ENCODE peak calls at places on chromosome 3, in four cellular contexts. D is PC-3; T is mesendoderm; P is CD8-positive, alpha-beta memory T cell. L is an unnamed sample. For H3K4me1, the result is how much of the 10 kb centered on the place peaks cover.

GRCh38 chr3:78571486-78571885 is 1196.3 kb downstream of the ROBO1 start:
- DNase-seq in D (no peak), T (no peak), P (no peak), L (no peak)

GRCh38 chr3:148991219-148992026 is at the start of gene GYG1:
- DNase-seq in P (peak), T (peak), D (peak), L (peak)

GRCh38 chr3:186839874-186840641 is 2.5 kb upstream of the ADIPOQ start:
- DNase-seq in D (peak), P (no peak), T (no peak), L (no peak)

GRCh38 chr3:131794766-131795381 is 239.9 kb downstream of the CPNE4 start:
- DNase-seq in P (peak), T (peak), D (peak), L (no peak)

GRCh38 chr3:173865900-173866498 is 468.5 kb downstream of the NLGN1 start:
- DNase-seq in D (no peak), T (peak), P (no peak), L (no peak)

GRCh38 chr3:111936191-111936841 is 42.5 kb upstream of the ABHD10 start:
- DNase-seq in T (no peak), D (peak), P (no peak), L (no peak)

GRCh38 chr3:55329849-55330248 is 157.3 kb downstream of the WNT5A start:
- DNase-seq in D (peak), P (no peak), T (no peak), L (no peak)

GRCh38 chr3:171218069-171218468 is 191.5 kb upstream of the SLC2A2 start:
- DNase-seq in P (no peak), T (no peak), D (no peak), L (no peak)

GRCh38 chr3:115161866-115162265 is 14.8 kb upstream of the ZBTB20 start:
- DNase-seq in T (no peak), P (no peak), D (no peak), L (no peak)

GRCh38 chr3:118181274-118181673 is 853.4 kb downstream of the IGSF11 start:
- DNase-seq in P (no peak), D (no peak), T (no peak), L (no peak)

GRCh38 chr3:10732292-10732691 is 83.7 kb upstream of the SLC6A11 start:
- DNase-seq in T (no peak), D (no peak), P (no peak), L (no peak)

GRCh38 chr3:129613205-129613740 is 6.8 kb upstream of the PLXND1 start:
- DNase-seq in D (no peak), T (no peak), P (no peak), L (no peak)

GRCh38 chr3:11803977-11804903 is 42.4 kb downstream of the TAMM41 start:
- DNase-seq in P (peak), T (peak), D (peak), L (peak)

GRCh38 chr3:157094751-157095480 is 65.0 kb downstream of the CCNL1 start:
- DNase-seq in D (no peak), T (no peak), P (no peak), L (no peak)

GRCh38 chr3:194720048-194720447 is 34.4 kb downstream of the FAM43A start:
- DNase-seq in T (no peak), D (no peak), P (no peak), L (no peak)

GRCh38 chr3:149702691-149703426 is 45.0 kb upstream of the WWTR1 start:
- DNase-seq in T (no peak), D (peak), P (no peak), L (no peak)

GRCh38 chr3:172516318-172517214 is 6.7 kb downstream of the TNFSF10 start:
- DNase-seq in P (no peak), T (no peak), D (peak), L (peak)

GRCh38 chr3:44058022-44058867 is 183.4 kb upstream of the TOPAZ1 start:
- DNase-seq in D (peak), P (peak), T (peak), L (no peak)

GRCh38 chr3:72123908-72124441 is 339.0 kb upstream of the PROK2 start:
- DNase-seq in P (no peak), T (no peak), D (peak), L (peak)

GRCh38 chr3:172515130-172515918 is 7.9 kb downstream of the TNFSF10 start:
- DNase-seq in D (no peak), T (no peak), P (no peak), L (no peak)

GRCh38 chr3:142276780-142277179 is 51.4 kb upstream of the GK5 start:
- DNase-seq in D (no peak), P (no peak), T (no peak), L (no peak)

GRCh38 chr3:147297756-147298155 is 108.6 kb downstream of the ZIC4 start:
- DNase-seq in D (peak), T (peak), P (no peak), L (no peak)

GRCh38 chr3:72273615-72274014 is 488.7 kb upstream of the PROK2 start:
- DNase-seq in P (no peak), T (peak), D (no peak), L (no peak)

GRCh38 chr3:148021400-148021799 is 612.2 kb downstream of the ZIC1 start:
- DNase-seq in T (no peak), D (peak), P (no peak), L (no peak)

GRCh38 chr3:190326361-190326760 is 4.1 kb upstream of the CLDN1 start:
- DNase-seq in P (no peak), D (no peak), T (no peak), L (no peak)

GRCh38 chr3:52456800-52457183 is 1.4 kb downstream of the NISCH start:
- DNase-seq in T (no peak), D (no peak), P (no peak), L (no peak)
- H3K4me3 ChIP-seq in T (peak), D (peak), P (peak), L (peak)

DNA sequence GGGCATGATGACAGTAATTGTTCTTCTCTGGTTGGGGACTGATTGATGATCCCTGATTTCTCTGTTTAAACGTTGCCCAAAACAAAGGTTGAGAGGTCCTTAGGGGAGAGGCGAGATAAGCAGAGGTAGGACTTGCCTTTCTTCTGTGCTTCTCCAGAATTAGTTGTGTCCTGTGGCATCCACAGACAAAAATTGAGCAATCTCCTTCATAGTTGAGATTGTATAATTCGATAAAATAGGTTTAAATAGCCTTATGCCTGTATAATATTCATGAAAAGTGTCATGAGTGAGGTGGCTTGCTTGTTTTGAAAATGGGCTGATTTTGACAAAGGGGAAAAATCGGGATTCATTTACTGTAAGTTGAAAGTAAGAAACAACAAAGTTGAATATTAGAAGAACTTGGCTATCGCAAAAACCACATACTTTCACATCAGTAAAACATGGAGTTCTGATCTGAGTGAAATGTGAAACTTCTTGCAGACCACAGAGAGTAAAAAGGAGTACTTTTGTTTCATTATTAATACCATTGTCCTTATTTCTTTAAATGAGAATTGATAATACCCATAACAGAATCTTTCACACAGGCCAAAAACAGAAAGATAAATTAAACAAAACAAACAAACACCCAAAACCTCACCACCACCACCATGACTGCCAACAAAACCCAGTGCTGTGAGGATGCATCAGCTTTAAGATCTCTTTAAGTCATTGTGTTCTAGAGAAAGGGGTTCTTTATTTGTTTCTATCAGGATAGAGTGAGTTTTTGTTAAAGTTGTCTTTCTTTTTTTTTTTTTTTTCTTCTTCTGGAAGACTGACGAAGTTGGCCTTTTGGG is 155.7 kb downstream of the LPP start:
- DNase-seq in T (no peak), D (no peak), P (no peak), L (no peak)
- H3K4me1 ChIP-seq in T (under half), D (under half), P (under half), L (under half)

GRCh38 chr3:126021224-126021623 is 52.2 kb downstream of the ROPN1B start:
- DNase-seq in D (no peak), P (no peak), T (no peak), L (no peak)
- H3K4me3 ChIP-seq in D (no peak), P (no peak), T (no peak), L (no peak)

DNA sequence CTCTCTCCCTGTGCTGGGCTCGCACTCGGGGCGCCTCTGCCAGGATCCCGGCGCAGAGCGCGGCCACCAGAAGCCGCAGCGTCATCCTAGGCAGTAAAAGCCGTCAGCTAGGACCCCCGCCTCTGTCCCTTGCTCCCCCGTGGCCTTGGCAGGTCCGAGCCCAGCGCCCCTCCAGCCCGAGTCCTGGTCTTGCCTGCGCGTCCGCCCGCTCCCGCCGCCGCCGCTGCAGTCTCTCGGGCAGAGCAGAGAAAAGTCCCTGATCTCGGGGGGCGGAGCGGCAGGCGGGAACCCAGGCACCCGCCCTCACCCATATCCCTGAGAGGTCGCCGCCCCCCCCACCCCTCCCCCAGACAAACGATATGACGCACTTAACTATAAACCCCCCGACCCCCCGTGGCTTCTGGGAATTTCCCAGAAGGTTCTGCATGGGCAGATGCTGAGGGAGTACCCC is at the start of gene COL7A1:
- DNase-seq in T (no peak), D (no peak), P (no peak), L (no peak)
- H3K4me1 ChIP-seq in T (under half), D (half or more), P (under half), L (under half)

GRCh38 chr3:107432646-107433045 is 55.4 kb downstream of the CCDC54 start:
- DNase-seq in T (peak), P (no peak), D (peak), L (no peak)
- H3K4me3 ChIP-seq in T (no peak), P (no peak), D (peak), L (no peak)

GRCh38 chr3:159762981-159763465 is 225.6 kb upstream of the IL12A start:
- DNase-seq in D (peak), P (no peak), T (peak), L (peak)

GRCh38 chr3:159764211-159765024 is 224.2 kb upstream of the IL12A start:
- DNase-seq in D (no peak), P (no peak), T (peak), L (peak)

GRCh38 chr3:159765025-159765859 is 223.4 kb upstream of the IL12A start:
- DNase-seq in T (peak), D (peak), P (no peak), L (peak)

GRCh38 chr3:159762238-159762637 is 226.4 kb upstream of the IL12A start:
- DNase-seq in P (no peak), T (peak), D (peak), L (no peak)

DNA sequence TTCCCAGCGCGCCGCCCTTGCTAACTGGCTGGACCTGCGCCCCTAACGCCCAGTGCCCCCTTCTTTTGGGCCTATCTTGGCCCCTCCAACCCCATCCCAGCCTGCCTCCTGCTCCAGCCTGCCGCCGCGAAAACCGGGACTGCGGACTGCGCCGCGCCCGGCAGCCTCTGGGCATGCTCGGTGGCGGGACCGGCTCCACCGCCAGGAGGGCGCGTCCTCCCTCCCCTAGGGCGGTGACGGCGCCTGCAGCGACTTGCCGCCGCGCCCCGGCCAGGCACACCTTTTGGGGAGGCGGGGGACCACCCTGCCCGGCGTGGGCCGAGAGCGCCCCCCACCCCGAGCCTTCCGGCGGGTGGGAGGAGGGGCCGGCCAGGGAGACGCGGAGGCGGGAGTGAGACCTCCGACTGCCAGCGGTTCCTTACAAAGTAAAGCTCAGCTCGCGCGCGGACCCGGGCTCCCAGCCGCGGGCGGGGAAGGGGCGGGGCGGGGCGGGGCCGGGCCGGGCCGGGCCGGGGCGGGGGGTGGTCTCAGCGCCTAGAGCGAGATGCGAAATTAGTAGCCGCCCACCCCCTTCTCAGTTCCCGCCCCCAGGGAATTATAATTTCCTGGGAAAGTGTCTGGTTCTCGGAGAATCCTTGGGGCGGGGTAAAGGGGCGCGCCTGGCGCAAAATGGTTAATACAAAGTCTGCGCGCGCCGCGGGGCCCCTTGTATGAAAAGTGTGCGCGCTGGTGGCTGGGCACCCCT is 225.0 kb upstream of the IL12A start:
- DNase-seq in T (peak), D (peak), P (no peak), L (peak)
- H3K4me1 ChIP-seq in T (under half), D (under half), P (under half), L (under half)

GRCh38 chr3:27532931-27533607 is 48.9 kb upstream of the SLC4A7 start:
- DNase-seq in D (no peak), P (no peak), T (peak), L (no peak)

GRCh38 chr3:27533718-27534578 is 49.8 kb upstream of the SLC4A7 start:
- DNase-seq in D (peak), P (no peak), T (peak), L (peak)

GRCh38 chr3:27532426-27532825 is 48.2 kb upstream of the SLC4A7 start:
- DNase-seq in D (no peak), T (peak), P (no peak), L (no peak)

GRCh38 chr3:27536451-27536850 is 52.3 kb upstream of the SLC4A7 start:
- DNase-seq in T (no peak), D (no peak), P (no peak), L (no peak)

DNA sequence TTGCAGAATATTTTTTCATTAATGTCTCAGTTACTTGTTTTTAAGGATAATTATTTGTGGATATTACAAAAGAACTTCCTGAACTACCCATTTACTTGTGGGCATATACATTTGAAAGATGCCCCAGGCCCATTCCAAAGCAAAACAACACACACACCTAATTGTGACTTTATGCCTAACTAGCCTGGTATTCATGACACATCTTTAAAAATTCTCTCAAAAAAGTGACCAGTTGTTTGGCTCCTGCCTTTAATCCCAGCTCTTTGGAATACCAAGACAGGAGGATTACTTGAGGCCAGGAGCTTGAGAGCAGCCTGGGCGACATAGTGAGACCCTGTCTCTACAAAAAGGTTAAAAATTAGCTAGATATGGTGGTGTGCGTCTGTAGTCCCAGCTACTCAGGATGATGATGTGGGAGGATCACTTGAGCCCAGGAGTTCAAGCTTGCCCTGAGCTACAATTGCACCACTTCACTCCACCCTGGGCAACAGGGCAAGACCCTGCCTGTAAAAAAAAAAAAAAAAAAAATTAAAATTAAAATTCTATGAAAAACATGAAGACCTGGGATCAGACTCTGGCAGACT is 51.7 kb upstream of the SLC4A7 start:
- DNase-seq in P (no peak), T (peak), D (peak), L (no peak)
- H3K4me3 ChIP-seq in P (no peak), T (no peak), D (no peak), L (no peak)

GRCh38 chr3:175940881-175941280 is 1081.7 kb downstream of the NAALADL2 start:
- DNase-seq in P (no peak), T (peak), D (peak), L (no peak)
- H3K4me1 ChIP-seq in P (under half), T (under half), D (under half), L (under half)

GRCh38 chr3:127632441-127632840 is 3.5 kb downstream of the PODXL2 start:
- DNase-seq in D (no peak), P (no peak), T (no peak), L (no peak)
- H3K4me3 ChIP-seq in D (no peak), P (no peak), T (no peak), L (no peak)

DNA sequence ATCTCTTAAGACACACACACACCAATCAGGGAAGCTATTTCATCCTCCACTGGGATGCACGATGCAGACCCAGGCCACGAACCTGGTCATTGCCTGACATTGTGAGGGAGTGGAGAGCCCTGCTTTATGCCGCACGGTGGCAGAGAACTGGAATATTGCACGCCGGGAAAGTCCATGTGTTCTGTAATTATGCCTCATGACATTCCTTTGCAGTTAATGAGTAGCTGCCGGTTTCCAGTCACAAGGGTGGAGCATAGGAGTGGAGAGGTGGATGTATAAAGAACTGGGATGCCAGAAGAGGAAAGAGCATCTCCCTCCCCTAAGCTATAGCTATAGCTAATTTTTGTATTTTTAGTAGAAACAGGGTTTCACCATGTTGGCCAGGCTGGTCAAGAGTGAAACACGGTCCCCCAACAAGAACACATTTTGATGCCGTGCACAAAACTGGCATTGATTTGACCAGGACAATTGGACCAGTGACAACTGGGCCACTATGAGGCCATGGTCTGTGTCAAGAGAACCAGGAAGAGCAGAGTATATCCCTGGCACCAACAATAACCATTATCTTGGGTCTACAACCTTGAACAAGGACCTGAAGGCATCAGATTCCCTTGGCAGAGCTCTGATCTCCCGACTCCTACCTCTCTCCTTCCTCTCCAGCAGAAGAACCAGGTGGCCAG is 51.4 kb downstream of the SH3BP5 start:
- DNase-seq in P (no peak), T (no peak), D (no peak), L (no peak)
- H3K4me1 ChIP-seq in P (half or more), T (under half), D (under half), L (under half)

L was measured in pancreas.